ENCODE peak calls at places on chromosomes 6 and 20, in eight cellular contexts. U is gastrocnemius medialis, W is NB4, V is esophagus squamous epithelium, D is heart left ventricle, F is ovary, I is transverse colon, Z is spleen. Y is an unnamed sample.

GRCh38 chr20:50521709-50522674 is 11.8 kb downstream of the PTPN1 start:
- DNase-seq in U (no peak), W (peak), V (no peak), D (no peak), F (no peak), I (no peak), Z (no peak), Y (no peak)

GRCh38 chr6:139632798-139633197 is 258.4 kb upstream of the CITED2 start:
- DNase-seq in U (no peak), W (no peak), V (no peak), D (no peak), F (no peak), I (no peak), Z (no peak), Y (no peak)

GRCh38 chr6:161583561-161583960 is 309.7 kb upstream of the AGPAT4 start:
- DNase-seq in U (no peak), W (no peak), V (no peak), D (no peak), F (no peak), I (no peak), Z (no peak), Y (no peak)

GRCh38 chr20:58818585-58819285 is 32.0 kb downstream of the GNAS-AS1 start:
- DNase-seq in U (no peak), W (peak), V (no peak), D (no peak), F (no peak), I (no peak), Z (no peak), Y (peak)

GRCh38 chr6:116847234-116847633 is 18.4 kb upstream of the GPRC6A start:
- DNase-seq in U (no peak), W (peak), V (no peak), D (no peak), F (no peak), I (no peak), Z (no peak), Y (no peak)

GRCh38 chr6:151998784-151999183 is 191.3 kb downstream of the ESR1 start:
- DNase-seq in U (no peak), W (no peak), V (no peak), D (no peak), F (no peak), I (no peak), Z (no peak), Y (no peak)

GRCh38 chr6:38567436-38567835 is 72.3 kb downstream of the BTBD9 start:
- DNase-seq in U (peak), W (no peak), V (no peak), D (peak), F (peak), I (peak), Z (no peak), Y (no peak)

GRCh38 chr20:32465092-32465900 is 107.2 kb downstream of the ASXL1 start:
- DNase-seq in U (no peak), W (no peak), V (no peak), D (peak), F (peak), I (peak), Z (peak), Y (no peak)

GRCh38 chr20:19566226-19566960 is 191.7 kb upstream of the RIN2 start:
- DNase-seq in U (no peak), W (peak), V (no peak), D (no peak), F (no peak), I (no peak), Z (no peak), Y (no peak)

GRCh38 chr6:1055015-1055921 is 256.6 kb upstream of the FOXQ1 start:
- DNase-seq in U (no peak), W (no peak), V (no peak), D (no peak), F (no peak), I (no peak), Z (no peak), Y (no peak)

GRCh38 chr6:166487148-166487547 is 99.3 kb downstream of the RAMACL start:
- DNase-seq in U (no peak), W (no peak), V (no peak), D (no peak), F (no peak), I (no peak), Z (peak), Y (no peak)

GRCh38 chr20:63206878-63207277 is 9.1 kb downstream of the YTHDF1 start:
- DNase-seq in U (no peak), W (no peak), V (no peak), D (no peak), F (no peak), I (no peak), Z (no peak), Y (peak)

GRCh38 chr20:4814696-4815252 is 93.1 kb downstream of the PRND start:
- DNase-seq in U (no peak), W (peak), V (peak), D (no peak), F (no peak), I (peak), Z (peak), Y (no peak)

GRCh38 chr20:22909436-22909835 is 125.7 kb upstream of the SSTR4 start:
- DNase-seq in U (no peak), W (peak), V (no peak), D (no peak), F (no peak), I (no peak), Z (no peak), Y (no peak)

GRCh38 chr6:73803562-73804221 is 107.7 kb downstream of the CD109 start:
- DNase-seq in U (no peak), W (peak), V (no peak), D (no peak), F (no peak), I (peak), Z (no peak), Y (peak)

GRCh38 chr20:6282642-6283041 is 159.8 kb upstream of the FERMT1 start:
- DNase-seq in U (no peak), W (no peak), V (no peak), D (no peak), F (no peak), I (no peak), Z (no peak), Y (no peak)

GRCh38 chr6:138339024-138339423 is 38.7 kb upstream of the SMIM28 start:
- DNase-seq in U (no peak), W (no peak), V (no peak), D (no peak), F (no peak), I (no peak), Z (no peak), Y (no peak)

GRCh38 chr20:22568872-22569344 is 15.5 kb downstream of the FOXA2 start:
- DNase-seq in U (no peak), W (no peak), V (no peak), D (no peak), F (no peak), I (peak), Z (no peak), Y (no peak)

GRCh38 chr20:45506927-45507820 is 8.2 kb downstream of the SPINT3 start:
- DNase-seq in U (no peak), W (no peak), V (no peak), D (no peak), F (no peak), I (no peak), Z (no peak), Y (no peak)

GRCh38 chr6:85712346-85712745 is 69.7 kb upstream of the SYNCRIP start:
- DNase-seq in U (no peak), W (no peak), V (no peak), D (no peak), F (no peak), I (no peak), Z (no peak), Y (no peak)

DNA sequence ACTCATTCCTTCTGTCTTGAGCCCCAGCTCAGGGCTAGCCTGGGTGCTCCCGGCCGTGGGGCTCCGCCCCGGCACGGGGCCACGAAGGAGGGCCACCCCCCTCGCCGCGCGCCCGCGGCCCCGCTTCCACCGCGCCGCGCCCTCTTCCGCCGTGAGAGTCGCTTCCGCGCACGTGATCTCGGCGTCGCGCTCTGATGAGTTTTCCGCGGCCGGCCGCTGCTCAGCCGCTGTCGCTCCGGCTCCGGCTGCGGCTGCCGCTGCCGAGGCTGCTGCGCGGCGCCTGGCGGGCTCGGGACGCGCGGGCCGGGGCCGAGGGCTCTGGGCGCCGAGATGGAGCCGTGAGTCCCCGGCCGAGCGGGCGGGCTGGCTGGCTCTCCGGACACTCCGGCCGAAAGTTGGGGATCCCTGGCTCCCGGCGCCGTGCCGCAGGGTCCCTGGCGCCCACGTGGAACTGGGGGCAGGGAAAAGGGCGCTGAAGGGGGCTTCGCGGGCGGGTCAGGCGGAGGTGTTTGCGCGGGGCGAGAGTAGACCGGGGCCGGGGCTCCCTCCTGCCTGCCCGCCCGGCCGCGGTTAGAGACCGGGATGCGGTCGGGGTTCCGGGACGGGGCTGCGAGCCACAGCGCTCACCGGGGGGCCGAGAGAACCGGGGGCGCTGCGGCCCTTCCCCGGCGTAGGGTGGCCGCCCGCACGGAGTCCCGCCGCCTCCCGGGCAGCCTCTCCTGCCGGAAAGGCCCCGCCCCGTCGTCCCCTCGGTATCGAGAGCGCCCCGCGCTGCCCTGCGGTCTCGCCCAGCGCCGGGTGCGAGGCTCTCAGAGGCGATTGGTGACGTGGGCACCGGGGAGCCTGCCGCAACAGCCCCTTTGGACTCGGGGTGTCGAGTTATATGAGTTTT is at the start of gene TMEM181:
- DNase-seq in U (peak), W (peak), V (peak), D (peak), F (peak), I (peak), Z (peak), Y (peak)
- TF ChIP-seq POLR2A in U (peak), W (peak), V (peak), D (no peak), F (peak), I (peak), Z (peak), Y (peak)

GRCh38 chr6:43954311-43955131 is 172.7 kb downstream of the MRPL14 start:
- DNase-seq in U (peak), W (no peak), V (no peak), D (peak), F (no peak), I (no peak), Z (no peak), Y (no peak)
- TF ChIP-seq POLR2A in U (peak), W (no peak), V (no peak), D (no peak), F (no peak), I (no peak), Z (no peak), Y (no peak)

GRCh38 chr20:36856691-36857635 is 19.0 kb upstream of the TLDC2 start:
- DNase-seq in U (no peak), W (no peak), V (no peak), D (no peak), F (no peak), I (no peak), Z (peak), Y (no peak)
- TF ChIP-seq POLR2A in U (no peak), W (no peak), V (no peak), D (no peak), F (no peak), I (no peak), Z (no peak), Y (no peak)

DNA sequence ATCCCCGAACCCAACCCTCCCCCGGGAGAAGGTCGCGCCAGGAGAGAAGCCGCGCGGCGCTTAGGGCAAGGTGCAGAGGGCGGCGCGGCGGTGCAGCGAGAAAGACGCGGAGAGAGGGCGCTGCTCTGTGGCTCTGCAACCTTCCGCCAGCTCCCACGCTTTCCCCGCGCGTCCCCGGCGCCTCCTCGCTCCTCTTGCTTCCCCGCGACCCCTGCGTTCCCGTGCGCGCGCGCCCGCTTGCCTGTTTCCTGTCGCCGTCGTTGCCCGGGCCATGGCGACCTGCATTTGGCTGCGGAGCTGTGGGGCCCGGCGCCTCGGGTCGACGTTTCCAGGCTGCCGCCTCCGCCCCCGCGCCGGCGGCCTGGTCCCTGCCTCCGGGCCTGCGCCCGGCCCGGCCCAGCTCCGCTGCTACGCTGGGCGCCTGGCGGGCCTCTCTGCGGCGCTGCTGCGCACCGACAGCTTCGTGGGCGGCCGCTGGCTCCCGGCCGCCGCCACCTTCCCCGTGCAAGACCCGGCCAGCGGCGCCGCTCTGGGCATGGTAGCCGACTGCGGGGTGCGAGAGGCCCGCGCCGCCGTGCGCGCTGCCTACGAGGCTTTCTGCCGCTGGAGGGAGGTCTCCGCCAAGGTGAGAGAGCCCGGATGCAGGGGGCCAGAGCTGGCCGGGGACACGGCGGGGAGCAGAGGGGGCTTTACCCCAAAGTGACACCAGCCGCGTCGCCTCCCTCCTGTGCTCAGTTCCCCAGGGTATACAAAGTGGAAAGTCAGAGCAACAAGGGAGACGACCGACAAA is at the start of gene ALDH5A1:
- DNase-seq in U (peak), W (peak), V (peak), D (peak), F (peak), I (peak), Z (peak), Y (peak)
- TF ChIP-seq POLR2A in U (peak), W (peak), V (no peak), D (no peak), F (no peak), I (no peak), Z (no peak), Y (no peak)

DNA sequence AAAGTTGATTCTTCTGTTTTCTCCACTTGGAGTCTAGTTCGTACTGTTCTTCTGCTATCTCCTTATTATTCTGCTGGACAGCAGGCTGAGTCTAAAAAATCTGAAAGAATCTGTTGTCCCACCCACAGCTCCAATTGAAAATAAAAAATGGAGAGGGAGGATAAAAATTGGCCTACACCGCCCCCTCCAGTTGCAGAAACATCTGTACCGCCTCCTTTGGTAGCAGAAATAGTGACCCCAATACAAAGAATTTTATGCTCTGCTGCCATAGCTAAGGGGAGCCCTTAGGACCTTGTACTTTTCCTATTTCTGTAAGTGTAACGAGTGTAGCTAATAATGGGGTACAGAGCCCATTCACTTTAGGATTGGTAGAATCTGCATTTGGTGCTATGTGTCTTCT is 4.9 kb upstream of the FKBP1A start:
- DNase-seq in U (no peak), W (peak), V (no peak), D (no peak), F (no peak), I (no peak), Z (no peak), Y (no peak)
- TF ChIP-seq POLR2A in U (no peak), W (no peak), V (no peak), D (no peak), F (no peak), I (no peak), Z (no peak), Y (no peak)

DNA sequence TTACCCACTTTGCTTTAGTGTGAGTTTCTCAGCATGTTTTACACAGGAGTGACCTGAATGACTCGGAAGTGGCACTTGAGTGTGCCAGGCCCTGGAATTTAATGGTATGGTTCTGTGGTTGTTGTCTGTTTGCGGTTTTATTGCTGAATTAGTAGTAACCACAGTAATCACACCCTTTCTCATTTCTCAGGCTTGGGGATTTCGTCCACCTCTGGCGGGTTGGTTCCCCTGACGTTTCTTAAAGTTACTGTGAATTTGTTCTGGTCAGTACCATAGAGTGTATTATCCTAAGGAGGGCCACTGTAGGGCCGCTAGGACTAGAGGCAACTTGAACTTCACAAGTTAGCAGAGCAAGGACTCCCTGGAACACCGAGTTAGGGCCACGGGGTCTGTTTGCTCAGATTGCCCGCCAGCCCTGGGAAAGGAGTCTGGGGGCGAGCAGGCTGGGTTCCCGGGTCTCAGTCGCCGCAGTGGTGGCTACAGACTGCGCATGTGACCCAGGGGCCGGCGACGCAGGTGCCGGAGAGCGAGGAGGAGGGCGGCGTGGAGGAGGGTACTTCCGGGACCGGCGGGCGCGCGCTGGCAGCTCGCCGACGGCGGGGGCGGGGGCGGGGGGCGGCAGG is 546 bp upstream of the KLHL32 start:
- DNase-seq in U (no peak), W (no peak), V (no peak), D (no peak), F (no peak), I (no peak), Z (no peak), Y (no peak)
- TF ChIP-seq POLR2A in U (no peak), W (peak), V (no peak), D (no peak), F (no peak), I (no peak), Z (no peak), Y (no peak)

Y was measured in H54.